ENCODE peak calls at places on chromosomes 2 and 18, in five cellular contexts. One of them, this sample, is unnamed.

GRCh38 chr2:210004893-210005292 is 2.5 kb downstream of the RPE start:
- DNase-seq in substantia nigra: no peak
- DNase-seq in A549: no peak
- DNase-seq in uterus: no peak
- DNase-seq in CD4-positive, alpha-beta T cell: no peak
- DNase-seq in this sample: no peak

GRCh38 chr2:101655941-101656422 is 41.5 kb upstream of the MAP4K4 start:
- DNase-seq in substantia nigra: no peak
- DNase-seq in CD4-positive, alpha-beta T cell: no peak
- DNase-seq in uterus: peak
- DNase-seq in A549: no peak
- DNase-seq in this sample: no peak

GRCh38 chr2:136770384-136770783 is 5.0 kb downstream of the THSD7B start:
- DNase-seq in CD4-positive, alpha-beta T cell: no peak
- DNase-seq in uterus: no peak
- DNase-seq in A549: no peak
- DNase-seq in substantia nigra: no peak
- DNase-seq in this sample: no peak

GRCh38 chr2:144156736-144157645 is 362.9 kb downstream of the ZEB2 start:
- DNase-seq in A549: no peak
- DNase-seq in uterus: no peak
- DNase-seq in CD4-positive, alpha-beta T cell: no peak
- DNase-seq in substantia nigra: no peak
- DNase-seq in this sample: no peak

GRCh38 chr2:232363784-232364615 is 14.6 kb upstream of the ALPP start:
- DNase-seq in CD4-positive, alpha-beta T cell: no peak
- DNase-seq in uterus: no peak
- DNase-seq in substantia nigra: no peak
- DNase-seq in A549: no peak
- DNase-seq in this sample: no peak

GRCh38 chr18:55839350-55839749 is 251.4 kb upstream of the TCF4 start:
- DNase-seq in uterus: no peak
- DNase-seq in A549: no peak
- DNase-seq in CD4-positive, alpha-beta T cell: no peak
- DNase-seq in substantia nigra: no peak
- DNase-seq in this sample: no peak

GRCh38 chr2:25558262-25558661 is 115.1 kb downstream of the DTNB start:
- DNase-seq in CD4-positive, alpha-beta T cell: no peak
- DNase-seq in A549: no peak
- DNase-seq in substantia nigra: no peak
- DNase-seq in uterus: no peak
- DNase-seq in this sample: no peak

GRCh38 chr2:144643537-144644336 is 123.8 kb upstream of the ZEB2 start:
- DNase-seq in A549: no peak
- DNase-seq in uterus: no peak
- DNase-seq in CD4-positive, alpha-beta T cell: no peak
- DNase-seq in substantia nigra: no peak
- DNase-seq in this sample: no peak

GRCh38 chr2:119402645-119403560 is 28.8 kb upstream of the TMEM37 start:
- DNase-seq in substantia nigra: no peak
- DNase-seq in A549: no peak
- DNase-seq in CD4-positive, alpha-beta T cell: no peak
- DNase-seq in uterus: no peak
- DNase-seq in this sample: no peak

GRCh38 chr2:216742411-216742810 is 47.1 kb upstream of the IGFBP5 start:
- DNase-seq in A549: no peak
- DNase-seq in CD4-positive, alpha-beta T cell: no peak
- DNase-seq in uterus: peak
- DNase-seq in substantia nigra: no peak
- DNase-seq in this sample: no peak

GRCh38 chr2:36451512-36451911 is 95.9 kb downstream of the CRIM1 start:
- DNase-seq in substantia nigra: no peak
- DNase-seq in A549: no peak
- DNase-seq in uterus: no peak
- DNase-seq in CD4-positive, alpha-beta T cell: no peak
- DNase-seq in this sample: no peak

GRCh38 chr2:108263425-108263824 is 23.7 kb downstream of the SULT1C3 start:
- DNase-seq in uterus: no peak
- DNase-seq in CD4-positive, alpha-beta T cell: no peak
- DNase-seq in substantia nigra: no peak
- DNase-seq in A549: no peak
- DNase-seq in this sample: no peak

GRCh38 chr18:3284501-3284900 is 22.6 kb downstream of the MYL12B start:
- DNase-seq in substantia nigra: no peak
- DNase-seq in CD4-positive, alpha-beta T cell: no peak
- DNase-seq in uterus: no peak
- DNase-seq in A549: no peak
- DNase-seq in this sample: no peak

GRCh38 chr2:183937220-183937619 is 661.1 kb upstream of the ZNF804A start:
- DNase-seq in substantia nigra: no peak
- DNase-seq in CD4-positive, alpha-beta T cell: no peak
- DNase-seq in A549: no peak
- DNase-seq in uterus: no peak
- DNase-seq in this sample: no peak

GRCh38 chr18:2921778-2922177 is 75.0 kb downstream of the EMILIN2 start:
- DNase-seq in substantia nigra: no peak
- DNase-seq in uterus: no peak
- DNase-seq in CD4-positive, alpha-beta T cell: no peak
- DNase-seq in A549: no peak
- DNase-seq in this sample: no peak

GRCh38 chr18:47799376-47799775 is 131.1 kb downstream of the SMAD2 start:
- DNase-seq in substantia nigra: no peak
- DNase-seq in CD4-positive, alpha-beta T cell: no peak
- DNase-seq in uterus: no peak
- DNase-seq in A549: no peak
- DNase-seq in this sample: no peak

GRCh38 chr2:38750011-38750792 is 959 bp downstream of the SRSF7 start:
- DNase-seq in A549: peak
- DNase-seq in uterus: peak
- DNase-seq in CD4-positive, alpha-beta T cell: peak
- DNase-seq in substantia nigra: no peak
- DNase-seq in this sample: no peak

GRCh38 chr2:233325814-233326213 is 18.2 kb downstream of the SAG start:
- DNase-seq in uterus: no peak
- DNase-seq in CD4-positive, alpha-beta T cell: no peak
- DNase-seq in A549: no peak
- DNase-seq in substantia nigra: no peak
- DNase-seq in this sample: no peak

GRCh38 chr2:219679571-219679970 is 52.1 kb downstream of the SLC4A3 start:
- DNase-seq in substantia nigra: no peak
- DNase-seq in uterus: no peak
- DNase-seq in CD4-positive, alpha-beta T cell: no peak
- DNase-seq in A549: no peak
- DNase-seq in this sample: no peak

GRCh38 chr2:123303735-123304134 is 721.4 kb upstream of the CNTNAP5 start:
- DNase-seq in uterus: no peak
- DNase-seq in CD4-positive, alpha-beta T cell: no peak
- DNase-seq in A549: no peak
- DNase-seq in substantia nigra: no peak
- DNase-seq in this sample: no peak

DNA sequence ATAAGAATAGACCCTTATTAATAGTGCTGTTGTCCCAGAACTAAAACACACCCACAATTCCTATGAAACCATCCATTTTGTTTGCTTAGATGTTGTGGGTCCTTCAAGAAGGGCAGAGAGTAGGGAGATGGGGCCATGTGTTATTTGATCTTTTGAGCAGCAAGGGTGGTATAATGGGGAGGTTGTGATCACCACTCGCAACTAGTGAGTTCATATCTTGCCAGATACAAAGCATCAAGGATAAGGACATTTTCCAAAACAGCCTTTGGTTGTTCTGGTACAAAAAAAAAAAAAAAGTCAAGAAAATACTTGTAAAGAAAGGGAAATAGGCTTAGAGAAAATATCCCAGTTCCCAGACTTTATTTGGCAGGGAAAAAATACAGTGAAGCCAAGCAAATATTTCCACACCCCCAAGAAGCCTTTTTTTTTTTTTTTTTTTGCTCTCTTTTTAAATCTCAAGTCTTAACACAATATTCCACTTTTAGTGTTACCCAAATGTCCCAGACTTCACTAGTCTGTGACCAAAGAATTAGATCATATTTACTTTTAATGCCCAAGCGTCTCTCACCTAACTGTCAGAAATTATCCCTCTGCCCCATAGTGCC is 54.1 kb downstream of the ANTXR1 start:
- DNase-seq in substantia nigra: no peak
- DNase-seq in uterus: no peak
- DNase-seq in A549: no peak
- DNase-seq in CD4-positive, alpha-beta T cell: no peak
- DNase-seq in this sample: no peak
- H3K27ac ChIP-seq in substantia nigra: no peak
- H3K27ac ChIP-seq in uterus: peak
- H3K27ac ChIP-seq in A549: no peak
- H3K27ac ChIP-seq in CD4-positive, alpha-beta T cell: no peak
- H3K27ac ChIP-seq in this sample: no peak

DNA sequence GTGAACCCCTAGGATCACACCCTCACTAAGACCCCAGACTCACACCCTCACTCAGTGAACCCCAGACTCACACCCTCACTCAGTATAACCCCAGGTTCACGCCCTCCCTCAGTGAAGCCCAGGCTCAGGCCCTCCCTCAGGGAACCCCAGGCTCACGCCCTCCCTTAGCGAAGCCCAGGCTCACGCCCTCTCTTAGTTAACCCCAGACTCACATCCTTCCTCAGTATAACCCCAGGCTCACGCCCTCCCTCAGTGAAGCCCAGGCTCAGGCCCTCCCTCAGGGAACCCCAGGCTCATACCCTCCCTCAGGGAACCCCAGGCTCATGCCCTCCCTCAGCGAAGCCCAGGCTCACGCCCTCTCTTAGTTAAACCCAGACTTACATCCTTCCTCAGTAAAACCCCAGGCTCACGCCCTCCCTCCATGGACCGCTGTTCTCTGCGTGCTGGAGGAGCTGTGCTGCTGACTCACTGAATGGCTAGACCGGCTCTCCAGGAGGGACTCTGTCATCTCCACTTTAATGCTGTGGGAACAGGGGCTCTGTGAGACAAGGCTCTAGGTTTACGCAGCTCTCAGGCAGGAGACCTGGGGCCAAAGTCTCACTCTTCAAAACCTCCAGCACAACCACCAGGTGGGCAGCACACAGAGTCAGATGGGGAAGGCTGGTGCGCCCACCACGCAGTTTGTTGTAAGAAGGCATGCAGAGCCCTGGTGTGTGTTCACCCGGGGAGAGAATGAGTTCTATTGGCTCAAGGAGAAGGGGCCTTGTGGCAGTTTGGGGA is 506.9 kb upstream of the MYT1L start:
- DNase-seq in A549: no peak
- DNase-seq in uterus: no peak
- DNase-seq in CD4-positive, alpha-beta T cell: no peak
- DNase-seq in substantia nigra: no peak
- DNase-seq in this sample: no peak
- H3K27ac ChIP-seq in A549: no peak
- H3K27ac ChIP-seq in uterus: no peak
- H3K27ac ChIP-seq in CD4-positive, alpha-beta T cell: no peak
- H3K27ac ChIP-seq in substantia nigra: no peak
- H3K27ac ChIP-seq in this sample: no peak

GRCh38 chr2:113283704-113284284 is 5.1 kb upstream of the PAX8 start:
- DNase-seq in substantia nigra: no peak
- DNase-seq in A549: peak
- DNase-seq in uterus: peak
- DNase-seq in CD4-positive, alpha-beta T cell: no peak
- DNase-seq in this sample: no peak

GRCh38 chr2:113281920-113282746 is 3.4 kb upstream of the PAX8 start:
- DNase-seq in uterus: no peak
- DNase-seq in CD4-positive, alpha-beta T cell: no peak
- DNase-seq in A549: no peak
- DNase-seq in substantia nigra: no peak
- DNase-seq in this sample: no peak

GRCh38 chr2:113284481-113284880 is 5.8 kb upstream of the PAX8 start:
- DNase-seq in CD4-positive, alpha-beta T cell: no peak
- DNase-seq in A549: peak
- DNase-seq in uterus: no peak
- DNase-seq in substantia nigra: no peak
- DNase-seq in this sample: no peak

GRCh38 chr2:113285816-113286215 is 7.1 kb upstream of the PAX8 start:
- DNase-seq in A549: no peak
- DNase-seq in uterus: no peak
- DNase-seq in substantia nigra: no peak
- DNase-seq in CD4-positive, alpha-beta T cell: no peak
- DNase-seq in this sample: no peak

GRCh38 chr2:113282747-113283533 is 4.2 kb upstream of the PAX8 start:
- DNase-seq in substantia nigra: peak
- DNase-seq in A549: peak
- DNase-seq in CD4-positive, alpha-beta T cell: no peak
- DNase-seq in uterus: peak
- DNase-seq in this sample: no peak
- H3K27ac ChIP-seq in substantia nigra: no peak
- H3K27ac ChIP-seq in A549: peak
- H3K27ac ChIP-seq in CD4-positive, alpha-beta T cell: no peak
- H3K27ac ChIP-seq in uterus: peak
- H3K27ac ChIP-seq in this sample: peak

GRCh38 chr18:9663377-9663776 is 44.7 kb upstream of the RAB31 start:
- DNase-seq in substantia nigra: no peak
- DNase-seq in A549: no peak
- DNase-seq in CD4-positive, alpha-beta T cell: no peak
- DNase-seq in uterus: no peak
- DNase-seq in this sample: no peak

GRCh38 chr18:9665311-9665710 is 42.8 kb upstream of the RAB31 start:
- DNase-seq in substantia nigra: no peak
- DNase-seq in uterus: no peak
- DNase-seq in CD4-positive, alpha-beta T cell: no peak
- DNase-seq in A549: no peak
- DNase-seq in this sample: no peak

GRCh38 chr18:9658111-9658641 is 43.8 kb upstream of the PPP4R1 start:
- DNase-seq in A549: no peak
- DNase-seq in substantia nigra: no peak
- DNase-seq in CD4-positive, alpha-beta T cell: no peak
- DNase-seq in uterus: no peak
- DNase-seq in this sample: no peak

GRCh38 chr18:9661564-9661963 is 46.5 kb upstream of the RAB31 start:
- DNase-seq in A549: peak
- DNase-seq in substantia nigra: no peak
- DNase-seq in uterus: no peak
- DNase-seq in CD4-positive, alpha-beta T cell: no peak
- DNase-seq in this sample: no peak

DNA sequence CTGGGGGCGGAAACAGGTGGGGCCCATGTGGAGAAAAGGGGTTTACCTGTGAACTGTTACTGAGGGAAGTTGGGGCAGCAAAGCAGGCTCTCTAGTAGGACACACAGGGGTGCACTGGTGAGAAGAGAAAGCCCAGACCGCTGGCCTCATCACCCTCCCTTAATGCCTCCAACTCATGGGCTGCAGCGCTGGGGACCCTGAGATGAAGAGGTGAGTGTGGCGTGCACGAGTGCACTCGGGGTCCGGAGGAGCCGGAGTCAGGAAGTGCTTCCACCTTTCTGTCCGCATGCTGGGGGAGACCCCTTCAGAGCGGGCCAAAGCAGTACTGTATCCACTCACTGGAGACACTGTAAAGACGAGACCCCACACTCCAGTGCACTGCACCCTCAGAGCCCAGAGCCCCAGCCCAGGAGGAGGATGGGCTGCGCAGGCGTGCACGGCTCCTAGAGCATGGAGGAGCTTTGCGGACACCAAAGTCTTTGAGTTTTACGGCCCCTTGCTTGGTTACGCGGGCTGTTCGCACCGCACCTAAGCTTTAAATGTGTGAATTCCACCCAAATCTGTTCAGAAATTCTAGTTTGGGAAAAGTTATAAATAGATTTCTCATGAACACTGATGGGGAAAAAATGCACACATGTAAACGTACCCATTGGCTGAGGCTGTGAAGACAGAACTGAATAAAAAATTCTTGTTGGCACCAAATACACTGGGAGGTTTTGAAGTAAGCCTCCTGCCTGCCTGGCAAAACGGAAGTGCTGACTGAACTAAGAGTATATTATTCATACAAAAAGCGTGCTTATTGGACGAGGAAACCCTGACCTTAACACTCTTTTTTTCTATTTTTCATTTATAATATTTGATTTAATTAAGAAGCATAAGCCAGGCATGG is 45.4 kb upstream of the PPP4R1 start:
- DNase-seq in CD4-positive, alpha-beta T cell: no peak
- DNase-seq in uterus: no peak
- DNase-seq in substantia nigra: no peak
- DNase-seq in A549: no peak
- DNase-seq in this sample: no peak
- H3K27ac ChIP-seq in CD4-positive, alpha-beta T cell: no peak
- H3K27ac ChIP-seq in uterus: no peak
- H3K27ac ChIP-seq in substantia nigra: no peak
- H3K27ac ChIP-seq in A549: no peak
- H3K27ac ChIP-seq in this sample: no peak